ENCODE peak calls at places on chromosomes 11 and 22, in six cellular contexts. One of them, this sample, is unnamed.

GRCh38 chr11:70323811-70324210 is 53.3 kb downstream of the PPFIA1 start:
- DNase-seq in heart right ventricle: no peak
- DNase-seq in ureter: no peak
- DNase-seq in heart left ventricle: no peak
- DNase-seq in Ammon's horn: no peak
- DNase-seq in Kasumi-1: no peak
- DNase-seq in this sample: no peak

GRCh38 chr22:42725606-42726355 is 5.1 kb upstream of the A4GALT start:
- DNase-seq in heart right ventricle: no peak
- DNase-seq in Kasumi-1: no peak
- DNase-seq in heart left ventricle: no peak
- DNase-seq in ureter: no peak
- DNase-seq in Ammon's horn: no peak
- DNase-seq in this sample: no peak

GRCh38 chr22:35426801-35427140 is 26.8 kb downstream of the MCM5 start:
- DNase-seq in heart right ventricle: no peak
- DNase-seq in heart left ventricle: no peak
- DNase-seq in Ammon's horn: no peak
- DNase-seq in Kasumi-1: no peak
- DNase-seq in ureter: no peak
- DNase-seq in this sample: no peak

GRCh38 chr22:50490531-50491308 is 4.1 kb downstream of the MIOX start:
- DNase-seq in heart left ventricle: no peak
- DNase-seq in Ammon's horn: no peak
- DNase-seq in heart right ventricle: no peak
- DNase-seq in Kasumi-1: peak
- DNase-seq in ureter: no peak
- DNase-seq in this sample: no peak

GRCh38 chr11:85109141-85109540 is 518.0 kb downstream of the DLG2 start:
- DNase-seq in heart left ventricle: no peak
- DNase-seq in heart right ventricle: no peak
- DNase-seq in ureter: no peak
- DNase-seq in Ammon's horn: no peak
- DNase-seq in Kasumi-1: no peak
- DNase-seq in this sample: no peak

GRCh38 chr11:43837879-43838278 is 42.8 kb upstream of the ALKBH3 start:
- DNase-seq in Kasumi-1: no peak
- DNase-seq in ureter: no peak
- DNase-seq in heart right ventricle: no peak
- DNase-seq in Ammon's horn: no peak
- DNase-seq in heart left ventricle: no peak
- DNase-seq in this sample: no peak

GRCh38 chr11:113907681-113908080 is 3.1 kb downstream of the HTR3B start:
- DNase-seq in Kasumi-1: no peak
- DNase-seq in heart right ventricle: no peak
- DNase-seq in ureter: no peak
- DNase-seq in Ammon's horn: no peak
- DNase-seq in heart left ventricle: no peak
- DNase-seq in this sample: no peak

GRCh38 chr11:73141031-73141308 is 1.1 kb downstream of the FCHSD2 start:
- DNase-seq in heart right ventricle: no peak
- DNase-seq in heart left ventricle: no peak
- DNase-seq in Ammon's horn: peak
- DNase-seq in ureter: no peak
- DNase-seq in Kasumi-1: no peak
- DNase-seq in this sample: peak

GRCh38 chr11:59115556-59115955 is 8.5 kb downstream of the FAM111B start:
- DNase-seq in Kasumi-1: no peak
- DNase-seq in Ammon's horn: no peak
- DNase-seq in heart right ventricle: no peak
- DNase-seq in ureter: no peak
- DNase-seq in heart left ventricle: no peak
- DNase-seq in this sample: no peak

GRCh38 chr11:819943-820649 is 1.4 kb downstream of the PNPLA2 start:
- DNase-seq in heart right ventricle: peak
- DNase-seq in ureter: peak
- DNase-seq in heart left ventricle: peak
- DNase-seq in Ammon's horn: peak
- DNase-seq in Kasumi-1: peak
- DNase-seq in this sample: peak